ENCODE peak calls at places on chromosomes 6 and 20, in nine cellular contexts. G, O, U, V, C, F, N, Y and Z are unnamed samples. For H3K4me1, the result is how much of the 10 kb centered on the place peaks cover.

GRCh38 chr6:168198302-168199180 is 119.5 kb upstream of the FRMD1 start:
- DNase-seq in G (no peak), O (no peak), U (no peak), V (peak), C (no peak), F (no peak), N (no peak), Y (no peak), Z (no peak)

GRCh38 chr6:15399651-15400470 is 154.0 kb downstream of the JARID2 start:
- DNase-seq in G (peak), O (peak), U (no peak), V (peak), C (peak), F (peak), N (peak), Y (peak), Z (peak)

GRCh38 chr6:34236423-34237315 is at the start of gene HMGA1:
- DNase-seq in G (peak), O (peak), U (peak), V (peak), C (peak), F (peak), N (peak), Y (peak), Z (peak)

GRCh38 chr6:68307301-68307700 is 327.8 kb upstream of the ADGRB3 start:
- DNase-seq in G (no peak), O (no peak), U (no peak), V (no peak), C (no peak), F (no peak), N (no peak), Y (no peak), Z (no peak)

GRCh38 chr6:36247691-36248090 is 22.2 kb upstream of the PNPLA1 start:
- DNase-seq in G (no peak), O (no peak), U (no peak), V (no peak), C (peak), F (no peak), N (no peak), Y (no peak), Z (no peak)

GRCh38 chr6:44925100-44925739 is 402.9 kb upstream of the RUNX2 start:
- DNase-seq in G (peak), O (peak), U (peak), V (no peak), C (no peak), F (no peak), N (no peak), Y (no peak), Z (no peak)

GRCh38 chr20:9635756-9636155 is 121.4 kb downstream of the LAMP5 start:
- DNase-seq in G (no peak), O (no peak), U (no peak), V (no peak), C (no peak), F (no peak), N (no peak), Y (no peak), Z (no peak)

GRCh38 chr6:41781302-41781711 is 725 bp downstream of the PRICKLE4 start:
- DNase-seq in G (no peak), O (no peak), U (no peak), V (no peak), C (peak), F (no peak), N (no peak), Y (no peak), Z (peak)

GRCh38 chr20:13267231-13267630 is 46.2 kb downstream of the ISM1 start:
- DNase-seq in G (peak), O (no peak), U (no peak), V (no peak), C (no peak), F (no peak), N (no peak), Y (no peak), Z (no peak)

GRCh38 chr6:128518531-128519131 is 1.8 kb downstream of the PTPRK start:
- DNase-seq in G (no peak), O (no peak), U (no peak), V (no peak), C (no peak), F (no peak), N (no peak), Y (no peak), Z (no peak)

GRCh38 chr6:135902756-135903331 is 51.3 kb downstream of the PDE7B start:
- DNase-seq in G (no peak), O (no peak), U (no peak), V (no peak), C (no peak), F (no peak), N (no peak), Y (no peak), Z (no peak)

GRCh38 chr20:59994697-59995122 is 36.5 kb downstream of the CDH26 start:
- DNase-seq in G (no peak), O (peak), U (peak), V (no peak), C (peak), F (no peak), N (no peak), Y (no peak), Z (no peak)

GRCh38 chr6:113530769-113531168 is 326.4 kb upstream of the MARCKS start:
- DNase-seq in G (no peak), O (no peak), U (no peak), V (no peak), C (no peak), F (no peak), N (no peak), Y (no peak), Z (no peak)

GRCh38 chr6:97059473-97059872 is 134.9 kb downstream of the KLHL32 start:
- DNase-seq in G (peak), O (no peak), U (peak), V (no peak), C (no peak), F (no peak), N (no peak), Y (peak), Z (no peak)

GRCh38 chr20:34365765-34366213 is 2.7 kb downstream of the ITCH start:
- DNase-seq in G (no peak), O (peak), U (no peak), V (no peak), C (no peak), F (no peak), N (peak), Y (no peak), Z (no peak)

GRCh38 chr20:59667131-59667530 is 62.8 kb downstream of the PHACTR3 start:
- DNase-seq in G (no peak), O (no peak), U (no peak), V (no peak), C (no peak), F (no peak), N (no peak), Y (no peak), Z (no peak)

GRCh38 chr6:17421406-17421805 is 28.0 kb downstream of the CAP2 start:
- DNase-seq in G (no peak), O (no peak), U (no peak), V (no peak), C (no peak), F (no peak), N (no peak), Y (no peak), Z (no peak)

GRCh38 chr6:17419189-17419575 is 25.8 kb downstream of the CAP2 start:
- DNase-seq in G (no peak), O (no peak), U (no peak), V (no peak), C (no peak), F (no peak), N (no peak), Y (no peak), Z (no peak)

GRCh38 chr6:17417817-17418216 is 24.4 kb downstream of the CAP2 start:
- DNase-seq in G (peak), O (no peak), U (peak), V (no peak), C (no peak), F (no peak), N (no peak), Y (peak), Z (no peak)

GRCh38 chr6:17423018-17423417 is 29.6 kb downstream of the CAP2 start:
- DNase-seq in G (no peak), O (no peak), U (no peak), V (no peak), C (no peak), F (no peak), N (no peak), Y (no peak), Z (no peak)

GRCh38 chr6:17418281-17419188 is 25.1 kb downstream of the CAP2 start:
- DNase-seq in G (peak), O (no peak), U (no peak), V (no peak), C (peak), F (no peak), N (no peak), Y (no peak), Z (no peak)
- H3K4me1 ChIP-seq in G (half or more), O (under half), U (under half), V (under half), C (under half), F (under half), N (under half), Y (half or more), Z (under half)

GRCh38 chr20:61979090-61979489 is 86.6 kb downstream of the TAF4 start:
- DNase-seq in G (no peak), O (no peak), U (no peak), V (no peak), C (no peak), F (no peak), N (no peak), Y (no peak), Z (no peak)

GRCh38 chr20:61982240-61982950 is 83.3 kb downstream of the TAF4 start:
- DNase-seq in G (no peak), O (no peak), U (no peak), V (no peak), C (no peak), F (no peak), N (no peak), Y (no peak), Z (no peak)

GRCh38 chr20:61982951-61983315 is 82.7 kb downstream of the TAF4 start:
- DNase-seq in G (no peak), O (no peak), U (no peak), V (no peak), C (no peak), F (no peak), N (no peak), Y (no peak), Z (no peak)

GRCh38 chr20:61979701-61980635 is 85.7 kb downstream of the TAF4 start:
- DNase-seq in G (no peak), O (no peak), U (no peak), V (no peak), C (no peak), F (no peak), N (no peak), Y (no peak), Z (no peak)

GRCh38 chr20:61980647-61981583 is 84.8 kb downstream of the TAF4 start:
- DNase-seq in G (peak), O (peak), U (peak), V (no peak), C (no peak), F (no peak), N (peak), Y (peak), Z (no peak)
- TF ChIP-seq CTCF in G (peak), O (peak), U (peak), V (peak), C (peak), F (peak), N (peak), Y (peak), Z (no peak)

DNA sequence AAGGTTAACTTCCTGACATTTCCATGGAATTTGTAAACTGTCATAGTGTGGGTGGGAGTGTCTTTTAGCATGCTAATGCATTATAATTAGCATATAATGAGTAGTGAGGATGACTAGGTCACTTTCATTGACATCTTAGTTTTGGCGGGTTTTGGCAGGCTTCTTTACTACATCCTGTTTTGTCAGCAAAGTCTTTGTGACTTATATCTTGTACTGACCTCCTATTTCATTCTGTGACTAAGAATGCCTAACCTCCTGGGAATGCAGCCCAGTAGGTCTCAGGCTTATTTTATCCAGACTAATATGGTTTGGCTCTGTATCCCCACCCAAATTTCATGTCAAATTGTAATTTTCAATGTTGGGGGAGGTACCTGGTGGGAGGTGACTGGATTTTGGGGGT is 149.6 kb upstream of the SYNCRIP start:
- DNase-seq in G (no peak), O (no peak), U (no peak), V (no peak), C (no peak), F (no peak), N (no peak), Y (no peak), Z (no peak)
- H3K4me1 ChIP-seq in G (under half), O (under half), U (under half), V (under half), C (under half), F (under half), N (under half), Y (under half), Z (under half)

GRCh38 chr6:39870950-39871349 is 63.3 kb downstream of the MOCS1 start:
- DNase-seq in G (no peak), O (no peak), U (peak), V (no peak), C (no peak), F (no peak), N (no peak), Y (no peak), Z (no peak)
- TF ChIP-seq CTCF in G (peak), O (no peak), U (peak), V (no peak), C (no peak), F (no peak), N (no peak), Y (no peak), Z (no peak)

DNA sequence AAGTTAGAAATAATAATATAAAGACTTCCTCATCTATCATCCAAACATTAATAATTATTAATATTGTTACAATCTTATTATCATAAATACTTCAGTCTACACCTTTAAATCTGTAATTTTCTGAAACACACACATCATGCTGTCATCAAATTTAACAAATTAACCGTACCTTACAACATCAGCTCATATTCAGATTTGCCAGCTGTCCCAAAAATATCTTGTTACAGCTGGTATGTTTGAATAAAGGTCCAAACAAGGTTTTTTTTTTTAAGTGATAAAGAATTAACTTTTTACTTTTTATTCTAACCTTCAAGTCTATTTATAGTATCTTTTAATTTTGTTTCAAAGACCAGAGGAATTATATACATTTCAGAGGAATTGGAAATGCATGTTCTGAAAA is 161.5 kb upstream of the BMP5 start:
- DNase-seq in G (no peak), O (no peak), U (no peak), V (no peak), C (no peak), F (no peak), N (no peak), Y (no peak), Z (no peak)
- H3K4me1 ChIP-seq in G (under half), O (under half), U (under half), V (under half), C (under half), F (under half), N (under half), Y (under half), Z (under half)

DNA sequence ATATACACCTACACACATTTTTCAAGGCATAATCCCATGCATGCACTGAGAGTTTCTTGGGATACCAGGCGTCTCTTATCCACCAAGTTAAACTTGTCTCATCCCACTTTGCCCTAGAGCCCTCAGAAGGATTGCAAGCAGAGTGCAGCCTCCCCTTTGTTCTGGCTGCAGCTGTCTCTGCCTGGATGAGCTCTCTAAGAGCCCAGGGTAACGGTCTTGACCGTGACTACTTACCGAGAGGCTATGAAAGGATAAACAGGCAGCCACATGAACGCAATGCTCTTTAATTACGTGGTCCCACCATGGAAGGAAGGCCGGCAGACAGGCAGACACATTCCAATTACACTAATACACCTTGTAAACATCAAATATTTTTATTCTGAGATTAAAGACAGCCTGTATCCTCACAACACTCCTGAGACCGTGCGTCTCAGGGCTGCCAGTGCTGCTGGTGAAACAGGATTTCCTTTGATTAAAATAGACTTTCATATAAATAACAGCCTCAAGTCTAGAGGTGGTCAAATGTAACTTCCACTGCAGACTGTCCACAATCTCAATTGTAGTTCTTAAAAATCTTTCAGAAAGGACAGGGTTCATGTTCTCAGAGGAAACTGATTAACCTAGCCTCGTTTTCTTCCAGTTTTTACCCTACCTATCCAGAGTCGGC is 210.0 kb upstream of the PRDM1 start:
- DNase-seq in G (no peak), O (no peak), U (no peak), V (no peak), C (no peak), F (no peak), N (no peak), Y (no peak), Z (no peak)
- TF ChIP-seq CTCF in G (no peak), O (no peak), U (no peak), V (no peak), C (no peak), F (no peak), N (no peak), Y (no peak), Z (no peak)